ENCODE peak calls at places on chromosomes 12 and 14, in six cellular contexts. O is HL-60, I is Peyer's patch, A is mammary epithelial cell, Z is AG10803, E is left ventricle myocardium inferior. Q is an unnamed sample.

GRCh38 chr12:25811656-25812126 is 146.8 kb upstream of the RASSF8 start:
- DNase-seq in O (no peak), I (no peak), A (peak; percentile 52), E (no peak), Z (peak; percentile 56), Q (no peak)

GRCh38 chr14:52351561-52352491 is 37.7 kb downstream of the PTGER2 start:
- DNase-seq in Z (peak; percentile 81), O (no peak), I (no peak), E (no peak), A (peak; percentile 49), Q (peak; percentile 94)

GRCh38 chr14:69685716-69686115 is 74.3 kb downstream of the SUSD6 start:
- DNase-seq in O (no peak), E (peak; percentile 73), Z (peak; percentile 61), A (peak; percentile 77), I (peak; percentile 67), Q (no peak)

GRCh38 chr14:103802353-103802752 is 45.0 kb downstream of the PPP1R13B start:
- DNase-seq in O (no peak), I (no peak), E (no peak), A (peak; percentile 47), Z (no peak), Q (no peak)

GRCh38 chr14:33847066-33847465 is 103.8 kb downstream of the EGLN3 start:
- DNase-seq in O (no peak), A (peak; percentile 52), Z (peak; percentile 41), I (no peak), E (no peak), Q (no peak)

GRCh38 chr12:1738480-1738879 is 47.6 kb downstream of the ADIPOR2 start:
- DNase-seq in Z (no peak), E (no peak), I (no peak), O (no peak), A (no peak), Q (no peak)

GRCh38 chr12:45290218-45290609 is 74.3 kb downstream of the ANO6 start:
- DNase-seq in I (no peak), A (peak; percentile 87), O (no peak), Z (peak; percentile 72), E (no peak), Q (peak; percentile 29)

GRCh38 chr14:39203659-39204606 is 28.9 kb downstream of the PNN start:
- DNase-seq in O (no peak), E (no peak), I (peak; percentile 85), Z (no peak), A (peak; percentile 78), Q (no peak)

GRCh38 chr12:53602176-53602942 is 23.8 kb downstream of the ATF7 start:
- DNase-seq in I (no peak), Z (no peak), O (no peak), A (no peak), E (no peak), Q (no peak)

GRCh38 chr12:13038491-13039161 is 5.6 kb upstream of the FAM234B start:
- DNase-seq in O (no peak), I (no peak), E (no peak), A (peak; percentile 54), Z (peak; percentile 88), Q (no peak)

GRCh38 chr14:79614443-79614842 is 596.9 kb downstream of the DIO2 start:
- DNase-seq in E (no peak), O (no peak), Z (no peak), I (no peak), A (no peak), Q (no peak)

GRCh38 chr14:102922490-102923200 is at the start of gene AMN:
- DNase-seq in Z (no peak), O (no peak), I (peak; percentile 93), E (no peak), A (no peak), Q (no peak)

GRCh38 chr12:43937947-43938346 is 102.1 kb downstream of the TMEM117 start:
- DNase-seq in I (no peak), O (no peak), Z (peak; percentile 6), E (no peak), A (peak; percentile 2), Q (no peak)
- TF ChIP-seq CTCF in I (peak; percentile 19), O (no peak), Z (peak; percentile 29), E (no peak), A (peak; percentile 23), Q (peak; percentile 32)

GRCh38 chr12:39538679-39539104 is 80.9 kb downstream of the ABCD2 start:
- DNase-seq in E (no peak), I (no peak), Z (no peak), O (no peak), A (no peak), Q (no peak)

GRCh38 chr12:39532448-39532847 is 87.2 kb downstream of the ABCD2 start:
- DNase-seq in O (no peak), A (no peak), I (no peak), E (no peak), Z (no peak), Q (no peak)

DNA sequence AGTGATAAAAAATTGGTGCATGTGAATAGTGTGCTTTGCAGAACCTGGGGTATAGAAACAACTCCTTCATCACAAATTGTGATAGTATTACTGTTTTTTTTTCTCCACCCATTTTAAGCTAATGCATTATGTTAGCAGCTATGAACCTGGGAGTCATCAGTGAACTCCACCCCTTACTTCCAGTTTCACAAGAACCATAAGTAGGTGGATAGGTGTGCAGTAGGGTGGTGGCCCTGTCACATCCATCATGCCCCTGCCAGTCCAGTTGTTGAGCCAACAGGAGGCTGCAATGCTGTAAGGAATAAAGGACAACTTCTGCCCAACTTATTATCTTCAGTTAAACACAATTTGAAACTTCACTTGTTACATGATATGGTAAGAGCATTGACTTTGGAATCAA is 85.7 kb downstream of the ABCD2 start:
- DNase-seq in I (no peak), O (no peak), Z (no peak), A (peak; percentile 16), E (no peak), Q (no peak)
- H3K4me3 ChIP-seq in I (no peak overlapping the region), O (no peak overlapping the region), Z (no peak overlapping the region), A (no peak overlapping the region), E (no peak overlapping the region), Q (no peak overlapping the region)

GRCh38 chr14:22434030-22434429 is 155.0 kb downstream of the DAD1 start:
- DNase-seq in I (no peak), E (no peak), A (no peak), O (no peak), Z (no peak), Q (no peak)
- TF ChIP-seq CTCF in I (no peak), E (no peak), A (no peak), O (peak; percentile 4), Z (peak; percentile 24), Q (no peak)

GRCh38 chr12:46369095-46369473 is 3.5 kb downstream of the SLC38A2 start:
- DNase-seq in E (no peak), I (no peak), A (no peak), O (no peak), Z (no peak), Q (no peak)

GRCh38 chr12:46367351-46368029 is 5.1 kb downstream of the SLC38A2 start:
- DNase-seq in Z (no peak), A (peak; percentile 48), I (no peak), E (no peak), O (no peak), Q (no peak)

GRCh38 chr12:46369474-46370379 is 2.8 kb downstream of the SLC38A2 start:
- DNase-seq in A (no peak), E (no peak), I (no peak), Z (no peak), O (no peak), Q (no peak)

GRCh38 chr12:46368138-46368537 is 4.4 kb downstream of the SLC38A2 start:
- DNase-seq in I (no peak), A (no peak), O (no peak), E (no peak), Z (no peak), Q (no peak)

DNA sequence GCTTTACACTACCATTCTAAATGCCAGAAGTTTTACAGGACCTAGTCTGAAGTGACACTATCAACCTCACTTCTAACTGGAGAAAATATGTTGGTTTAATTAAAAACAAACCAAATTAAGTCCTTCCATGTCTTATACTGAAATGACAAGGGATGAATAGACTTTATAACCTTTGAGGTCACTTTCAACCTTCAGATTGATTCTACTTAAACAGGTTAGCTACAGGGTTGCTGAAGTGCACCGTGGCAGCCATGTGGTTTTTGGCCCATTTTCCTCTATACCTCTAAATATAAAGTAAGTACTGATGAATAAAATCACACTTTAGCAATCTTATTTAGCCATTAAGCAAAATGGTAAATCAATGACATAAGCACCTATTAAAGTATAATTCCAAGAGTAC is 3.9 kb downstream of the SLC38A2 start:
- DNase-seq in O (no peak), E (no peak), A (no peak), I (no peak), Z (no peak), Q (no peak)
- H3K4me3 ChIP-seq in O (no peak overlapping the region), E (peak overlapping the region; percentile 94), A (peak overlapping the region; percentile 95), I (peak overlapping the region; percentile 22), Z (peak overlapping the region; percentile 84), Q (peak overlapping the region; percentile 90)

GRCh38 chr14:106210650-106211049 is 684.3 kb downstream of the TMEM121 start:
- DNase-seq in O (no peak), A (no peak), I (no peak), E (no peak), Z (no peak), Q (no peak)
- TF ChIP-seq CTCF in O (no peak), A (no peak), I (no peak), E (no peak), Z (no peak), Q (no peak)

GRCh38 chr14:73633517-73634332 is 11.1 kb upstream of the DNAL1 start:
- DNase-seq in E (peak; percentile 37), O (no peak), I (peak; percentile 71), A (peak; percentile 46), Z (peak; percentile 65), Q (no peak)

GRCh38 chr14:73633115-73633514 is 11.7 kb upstream of the DNAL1 start:
- DNase-seq in Z (no peak), E (no peak), A (no peak), O (no peak), I (no peak), Q (no peak)

GRCh38 chr14:73637830-73638229 is 7.0 kb upstream of the DNAL1 start:
- DNase-seq in Z (no peak), A (no peak), E (no peak), I (no peak), O (no peak), Q (no peak)

GRCh38 chr14:73630009-73630780 is 14.6 kb upstream of the DNAL1 start:
- DNase-seq in O (no peak), I (no peak), Z (no peak), A (no peak), E (no peak), Q (no peak)

GRCh38 chr14:73634333-73634833 is 10.4 kb upstream of the DNAL1 start:
- DNase-seq in O (no peak), E (peak; percentile 38), I (peak; percentile 57), A (no peak), Z (no peak), Q (no peak)
- H3K4me3 ChIP-seq in O (no peak overlapping the region), E (peak overlapping the region; percentile 76), I (peak overlapping the region; percentile 50), A (peak overlapping the region; percentile 53), Z (peak overlapping the region; percentile 52), Q (peak overlapping the region; percentile 62)

DNA sequence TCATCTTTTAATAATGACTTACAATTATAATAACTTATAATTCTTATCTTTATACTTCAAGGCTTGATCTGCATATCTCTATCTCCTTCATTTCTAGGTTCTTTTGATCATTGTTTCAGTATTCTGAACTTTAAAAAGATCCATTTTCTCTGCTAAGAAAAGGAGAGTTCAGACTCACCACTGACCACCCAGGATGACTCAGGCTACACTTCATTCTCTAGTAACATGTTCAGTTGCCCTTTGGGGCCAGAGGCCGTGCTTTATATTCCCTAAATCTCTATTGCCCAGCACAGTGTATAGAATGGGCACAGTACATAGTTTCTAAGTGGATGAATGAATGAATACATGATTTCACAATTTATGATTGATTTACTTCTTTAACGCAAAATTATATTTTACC is 268.7 kb downstream of the AKAP6 start:
- DNase-seq in E (no peak), O (no peak), Z (no peak), I (no peak), A (no peak), Q (no peak)
- TF ChIP-seq CTCF in E (no peak), O (no peak), Z (no peak), I (no peak), A (no peak), Q (no peak)